ENCODE peak calls at places on chromosome 15, in seven cellular contexts. A is pancreas, P is neural progenitor cell, T is IMR-90, L is psoas muscle, B is heart right ventricle, G is right lobe of liver. R is an unnamed sample. For H3K27me3, the result is how much of the 10 kb centered on the place peaks cover.

GRCh38 chr15:39555885-39556284 is 25.0 kb upstream of the THBS1 start:
- DNase-seq in A (no peak), P (no peak), T (peak), L (no peak), B (no peak), G (no peak), R (no peak)

GRCh38 chr15:87954783-87955182 is 301.8 kb downstream of the NTRK3 start:
- DNase-seq in A (no peak), P (no peak), T (no peak), L (no peak), B (no peak), G (no peak), R (no peak)

GRCh38 chr15:66269326-66270090 is 16.0 kb upstream of the MEGF11 start:
- DNase-seq in A (no peak), P (peak), T (peak), L (no peak), B (no peak), G (no peak), R (no peak)

GRCh38 chr15:55615445-55615844 is 27.3 kb upstream of the PYGO1 start:
- DNase-seq in A (no peak), P (no peak), T (no peak), L (no peak), B (no peak), G (no peak), R (no peak)

GRCh38 chr15:58369261-58369699 is 62.5 kb upstream of the LIPC start:
- DNase-seq in A (no peak), P (no peak), T (peak), L (no peak), B (no peak), G (no peak), R (no peak)

GRCh38 chr15:83670628-83671027 is 16.7 kb downstream of the ADAMTSL3 start:
- DNase-seq in A (no peak), P (no peak), T (no peak), L (no peak), B (no peak), G (no peak), R (no peak)

GRCh38 chr15:49809894-49810594 is 189.2 kb downstream of the DTWD1 start:
- DNase-seq in A (no peak), P (no peak), T (no peak), L (no peak), B (no peak), G (no peak), R (no peak)

GRCh38 chr15:55257933-55258332 is 31.7 kb downstream of the RAB27A start:
- DNase-seq in A (no peak), P (no peak), T (no peak), L (no peak), B (no peak), G (no peak), R (no peak)

GRCh38 chr15:39589815-39590644 is 9.2 kb downstream of the THBS1 start:
- DNase-seq in A (no peak), P (no peak), T (peak), L (no peak), B (no peak), G (no peak), R (no peak)

GRCh38 chr15:98785796-98786581 is 137.7 kb downstream of the IGF1R start:
- DNase-seq in A (no peak), P (peak), T (no peak), L (no peak), B (peak), G (no peak), R (no peak)

GRCh38 chr15:60798821-60799220 is 319.9 kb upstream of the ICE2 start:
- DNase-seq in A (no peak), P (no peak), T (peak), L (no peak), B (no peak), G (no peak), R (no peak)

GRCh38 chr15:55319537-55320325 is 709 bp downstream of the PIGB start:
- DNase-seq in A (no peak), P (peak), T (peak), L (no peak), B (no peak), G (no peak), R (no peak)

GRCh38 chr15:24899367-24899766 is 55.4 kb upstream of the SNRPN start:
- DNase-seq in A (no peak), P (no peak), T (peak), L (no peak), B (no peak), G (no peak), R (no peak)

GRCh38 chr15:75454471-75455418 is 3.3 kb upstream of the SIN3A start:
- DNase-seq in A (no peak), P (peak), T (no peak), L (peak), B (peak), G (peak), R (peak)

GRCh38 chr15:58736244-58736643 is 13.3 kb downstream of the ADAM10 start:
- DNase-seq in A (no peak), P (no peak), T (no peak), L (no peak), B (no peak), G (no peak), R (no peak)

GRCh38 chr15:26222781-26223180 is 359.7 kb upstream of the ATP10A start:
- DNase-seq in A (no peak), P (no peak), T (no peak), L (no peak), B (no peak), G (no peak), R (no peak)

GRCh38 chr15:46080018-46080417 is 445.2 kb downstream of the SQOR start:
- DNase-seq in A (no peak), P (peak), T (no peak), L (no peak), B (no peak), G (no peak), R (no peak)

GRCh38 chr15:63288778-63289378 is 11.5 kb downstream of the APH1B start:
- DNase-seq in A (no peak), P (peak), T (peak), L (no peak), B (no peak), G (no peak), R (no peak)

GRCh38 chr15:65981837-65982696 is 112.8 kb downstream of the RAB11A start:
- DNase-seq in A (peak), P (peak), T (no peak), L (no peak), B (no peak), G (no peak), R (peak)

GRCh38 chr15:74845581-74845980 is 2.6 kb upstream of the ULK3 start:
- DNase-seq in A (no peak), P (no peak), T (no peak), L (no peak), B (no peak), G (no peak), R (no peak)

GRCh38 chr15:41961014-41961518 is 11.3 kb downstream of the EHD4 start:
- DNase-seq in A (no peak), P (no peak), T (no peak), L (no peak), B (no peak), G (no peak), R (no peak)

GRCh38 chr15:36897834-36898233 is 202.5 kb downstream of the MEIS2 start:
- DNase-seq in A (no peak), P (peak), T (no peak), L (no peak), B (no peak), G (no peak), R (no peak)

GRCh38 chr15:101357885-101358284 is 62.8 kb upstream of the SNRPA1 start:
- DNase-seq in A (no peak), P (no peak), T (no peak), L (no peak), B (no peak), G (no peak), R (no peak)
- H3K27me3 ChIP-seq in A (under half), P (under half), T (under half), L (under half), B (under half), G (under half), R (under half)

GRCh38 chr15:71798641-71799040 is 11.7 kb upstream of the NR2E3 start:
- DNase-seq in A (no peak), P (no peak), T (no peak), L (no peak), B (no peak), G (peak), R (no peak)

GRCh38 chr15:71802770-71803169 is 7.6 kb upstream of the NR2E3 start:
- DNase-seq in A (peak), P (peak), T (no peak), L (no peak), B (no peak), G (no peak), R (no peak)

GRCh38 chr15:71800190-71800589 is 10.2 kb upstream of the NR2E3 start:
- DNase-seq in A (no peak), P (no peak), T (no peak), L (no peak), B (no peak), G (no peak), R (no peak)

GRCh38 chr15:71801935-71802655 is 8.3 kb upstream of the NR2E3 start:
- DNase-seq in A (no peak), P (no peak), T (no peak), L (no peak), B (no peak), G (peak), R (no peak)

GRCh38 chr15:71800835-71801745 is 9.3 kb upstream of the NR2E3 start:
- DNase-seq in A (peak), P (peak), T (peak), L (no peak), B (peak), G (peak), R (no peak)
- TF ChIP-seq CTCF in A (peak), P (peak), T (peak), L (peak), B (peak), G (peak), R (peak)

DNA sequence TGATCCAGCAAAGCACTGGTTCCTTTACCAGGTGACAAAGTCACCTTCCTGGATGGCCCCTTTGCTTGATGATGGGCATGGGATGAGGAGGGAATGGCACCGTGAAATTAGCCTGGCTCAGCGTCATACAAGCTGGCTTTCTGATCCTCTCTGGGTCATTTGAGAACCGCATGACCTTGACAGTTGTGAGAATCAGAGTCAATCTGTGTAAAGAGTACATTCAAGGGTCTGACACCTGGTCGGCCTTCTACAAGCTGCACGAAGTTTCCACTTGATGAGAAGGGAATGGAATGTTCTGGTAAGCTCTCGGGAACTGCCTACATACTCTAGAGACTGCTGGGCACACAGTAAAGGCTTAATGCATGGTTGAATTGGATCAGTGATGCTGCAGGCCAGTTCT is 319.8 kb upstream of the TLE3 start:
- DNase-seq in A (no peak), P (no peak), T (no peak), L (no peak), B (no peak), G (no peak), R (no peak)
- H3K27me3 ChIP-seq in A (under half), P (under half), T (half or more), L (under half), B (under half), G (under half), R (under half)

GRCh38 chr15:47932829-47933696 is 187.7 kb upstream of the SLC24A5 start:
- DNase-seq in A (peak), P (no peak), T (no peak), L (no peak), B (no peak), G (no peak), R (no peak)

GRCh38 chr15:47934342-47934741 is 186.4 kb upstream of the SLC24A5 start:
- DNase-seq in A (no peak), P (no peak), T (no peak), L (no peak), B (no peak), G (no peak), R (no peak)

GRCh38 chr15:47933865-47934264 is 186.9 kb upstream of the SLC24A5 start:
- DNase-seq in A (no peak), P (no peak), T (no peak), L (no peak), B (no peak), G (no peak), R (no peak)

GRCh38 chr15:47937834-47938233 is 183.0 kb upstream of the SLC24A5 start:
- DNase-seq in A (no peak), P (no peak), T (no peak), L (no peak), B (no peak), G (no peak), R (no peak)
- TF ChIP-seq CTCF in A (no peak), P (no peak), T (no peak), L (no peak), B (no peak), G (no peak), R (no peak)

DNA sequence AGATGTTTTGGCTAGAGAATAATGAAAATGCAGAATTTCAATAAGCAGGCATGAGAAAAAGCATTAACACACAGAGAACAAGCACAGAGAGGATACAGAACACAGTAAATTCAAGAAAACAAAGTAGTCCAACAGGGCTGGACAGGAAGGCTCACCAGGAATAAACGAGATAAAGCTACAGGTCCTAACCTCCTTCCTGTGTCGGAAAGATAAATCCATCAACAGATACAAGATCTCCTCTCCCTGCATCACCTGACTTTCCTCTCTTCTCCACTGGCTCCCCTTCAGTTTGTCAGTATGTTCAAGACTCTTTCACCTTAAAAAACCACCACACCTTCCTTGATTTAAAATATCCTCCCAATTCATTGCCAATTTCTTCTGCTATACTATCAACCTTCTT is 11.4 kb downstream of the CPEB1 start:
- DNase-seq in A (no peak), P (no peak), T (no peak), L (no peak), B (no peak), G (no peak), R (no peak)
- H3K27me3 ChIP-seq in A (under half), P (half or more), T (under half), L (under half), B (under half), G (under half), R (under half)

GRCh38 chr15:51782357-51782896 is 31.0 kb downstream of the TMOD2 start:
- DNase-seq in A (no peak), P (peak), T (no peak), L (no peak), B (no peak), G (no peak), R (no peak)
- TF ChIP-seq CTCF in A (no peak), P (peak), T (peak), L (no peak), B (peak), G (peak), R (no peak)

GRCh38 chr15:34512628-34513027 is 70.8 kb downstream of the GOLGA8B start:
- DNase-seq in A (no peak), P (no peak), T (no peak), L (no peak), B (no peak), G (no peak), R (no peak)
- H3K27me3 ChIP-seq in A (under half), P (half or more), T (under half), L (under half), B (under half), G (under half), R (under half)

GRCh38 chr15:91319715-91320059 is 219.6 kb downstream of the SV2B start:
- DNase-seq in A (no peak), P (no peak), T (no peak), L (no peak), B (no peak), G (no peak), R (no peak)

GRCh38 chr15:91311986-91312385 is 211.9 kb downstream of the SV2B start:
- DNase-seq in A (no peak), P (no peak), T (no peak), L (no peak), B (no peak), G (no peak), R (no peak)

GRCh38 chr15:91318976-91319714 is 219.1 kb downstream of the SV2B start:
- DNase-seq in A (no peak), P (no peak), T (no peak), L (no peak), B (no peak), G (no peak), R (no peak)

GRCh38 chr15:91320106-91320505 is 220.0 kb downstream of the SV2B start:
- DNase-seq in A (no peak), P (no peak), T (no peak), L (no peak), B (no peak), G (no peak), R (no peak)

GRCh38 chr15:91316123-91316522 is 216.1 kb downstream of the SV2B start:
- DNase-seq in A (no peak), P (no peak), T (no peak), L (no peak), B (no peak), G (no peak), R (no peak)
- TF ChIP-seq CTCF in A (no peak), P (no peak), T (no peak), L (no peak), B (no peak), G (no peak), R (no peak)